ENCODE peak calls at places on chromosomes 2 and 18, in eight cellular contexts. R is AG04450, Y is uterus, F is tibial nerve, A is mammary epithelial cell, Q is astrocyte of the spinal cord, H is H9, K is endothelial cell of umbilical vein. M is an unnamed sample.

GRCh38 chr2:80461505-80462197 is 157.1 kb upstream of the LRRTM1 start:
- DNase-seq in R (no peak), Y (no peak), F (no peak), A (no peak), Q (no peak), H (peak; percentile 32), K (no peak), M (no peak)

GRCh38 chr2:186554850-186555785 is 34.7 kb upstream of the ITGAV start:
- DNase-seq in R (no peak), Y (no peak), F (no peak), A (peak; percentile 34), Q (no peak), H (no peak), K (peak; percentile 55), M (peak; percentile 37)

GRCh38 chr2:119517433-119517832 is 6.8 kb downstream of the SCTR start:
- DNase-seq in R (no peak), Y (no peak), F (no peak), A (peak; percentile 27), Q (peak; percentile 8), H (peak; percentile 75), K (peak; percentile 37), M (peak; percentile 40)

GRCh38 chr18:79850731-79851130 is 53.0 kb downstream of the KCNG2 start:
- DNase-seq in R (no peak), Y (no peak), F (no peak), A (no peak), Q (no peak), H (no peak), K (no peak), M (no peak)

GRCh38 chr2:191931332-191931731 is 84.4 kb upstream of the CAVIN2 start:
- DNase-seq in R (no peak), Y (no peak), F (no peak), A (no peak), Q (no peak), H (no peak), K (peak; percentile 15), M (no peak)

GRCh38 chr18:48934708-48935432 is 15.9 kb downstream of the SMAD7 start:
- DNase-seq in R (no peak), Y (no peak), F (no peak), A (no peak), Q (no peak), H (no peak), K (peak; percentile 49), M (peak; percentile 60)

GRCh38 chr2:111664451-111664850 is 219.5 kb downstream of the ANAPC1 start:
- DNase-seq in R (no peak), Y (no peak), F (no peak), A (no peak), Q (no peak), H (no peak), K (no peak), M (no peak)

GRCh38 chr2:221130431-221130830 is 441.7 kb downstream of the EPHA4 start:
- DNase-seq in R (no peak), Y (no peak), F (no peak), A (no peak), Q (no peak), H (no peak), K (no peak), M (no peak)

GRCh38 chr2:109507217-109507616 is 106.5 kb downstream of the SEPTIN10 start:
- DNase-seq in R (no peak), Y (no peak), F (no peak), A (no peak), Q (no peak), H (no peak), K (no peak), M (peak; percentile 38)

GRCh38 chr2:214019229-214019972 is 391.5 kb upstream of the VWC2L start:
- DNase-seq in R (peak; percentile 79), Y (no peak), F (no peak), A (peak; percentile 91), Q (peak; percentile 94), H (no peak), K (peak; percentile 94), M (peak; percentile 78)

GRCh38 chr2:172457606-172458005 is 30.2 kb downstream of the ITGA6 start:
- DNase-seq in R (peak; percentile 11), Y (no peak), F (no peak), A (no peak), Q (no peak), H (no peak), K (no peak), M (no peak)

GRCh38 chr2:6372317-6372903 is 493.3 kb downstream of the CMPK2 start:
- DNase-seq in R (peak; percentile 1), Y (no peak), F (no peak), A (no peak), Q (peak; percentile 85), H (no peak), K (no peak), M (peak; percentile 86)

GRCh38 chr18:25010623-25011374 is 341.2 kb downstream of the ZNF521 start:
- DNase-seq in R (no peak), Y (no peak), F (no peak), A (no peak), Q (no peak), H (no peak), K (no peak), M (no peak)

GRCh38 chr2:85668857-85669142 is 801 bp upstream of the SFTPB start:
- DNase-seq in R (no peak), Y (no peak), F (no peak), A (no peak), Q (no peak), H (no peak), K (no peak), M (no peak)

GRCh38 chr2:230472619-230473018 is 56.6 kb downstream of the SP100 start:
- DNase-seq in R (no peak), Y (no peak), F (no peak), A (peak; percentile 50), Q (peak; percentile 52), H (no peak), K (peak; percentile 4), M (peak; percentile 50)

GRCh38 chr18:68520406-68521075 is 194.4 kb downstream of the TMX3 start:
- DNase-seq in R (peak; percentile 33), Y (no peak), F (no peak), A (peak; percentile 67), Q (peak; percentile 75), H (no peak), K (no peak), M (peak; percentile 50)

GRCh38 chr18:6370410-6370809 is 44.3 kb downstream of the L3MBTL4 start:
- DNase-seq in R (no peak), Y (no peak), F (no peak), A (no peak), Q (no peak), H (no peak), K (no peak), M (no peak)

GRCh38 chr18:5049124-5049523 is 147.9 kb downstream of the AKAIN1 start:
- DNase-seq in R (no peak), Y (no peak), F (no peak), A (no peak), Q (no peak), H (no peak), K (no peak), M (no peak)

GRCh38 chr18:13712400-13713131 is 13.8 kb downstream of the FAM210A start:
- DNase-seq in R (no peak), Y (no peak), F (no peak), A (no peak), Q (no peak), H (no peak), K (peak; percentile 6), M (no peak)

GRCh38 chr2:122651780-122652179 is 896.3 kb downstream of the TSN start:
- DNase-seq in R (no peak), Y (no peak), F (no peak), A (no peak), Q (no peak), H (no peak), K (no peak), M (no peak)

GRCh38 chr2:70616168-70616694 is 62.6 kb upstream of the TGFA start:
- DNase-seq in R (no peak), Y (no peak), F (no peak), A (peak; percentile 99), Q (no peak), H (no peak), K (no peak), M (no peak)

GRCh38 chr2:74915743-74916142 is 42.7 kb upstream of the POLE4 start:
- DNase-seq in R (no peak), Y (no peak), F (no peak), A (peak; percentile 62), Q (peak; percentile 60), H (no peak), K (no peak), M (no peak)

GRCh38 chr18:73235491-73235890 is 367.7 kb upstream of the NETO1 start:
- DNase-seq in R (peak; percentile 86), Y (no peak), F (no peak), A (peak; percentile 96), Q (peak; percentile 96), H (no peak), K (no peak), M (peak; percentile 58)

GRCh38 chr2:203777030-203777429 is 70.6 kb downstream of the CD28 start:
- DNase-seq in R (no peak), Y (no peak), F (no peak), A (no peak), Q (no peak), H (no peak), K (no peak), M (no peak)

GRCh38 chr2:241257419-241258032 is 57.9 kb downstream of the HDLBP start:
- DNase-seq in R (no peak), Y (no peak), F (no peak), A (no peak), Q (no peak), H (no peak), K (no peak), M (peak; percentile 49)
- TF ChIP-seq CTCF in R (peak; percentile 32), Y (no peak), F (no peak), A (no peak), Q (no peak), H (no peak), K (no peak), M (peak; percentile 9)

GRCh38 chr2:16608661-16609643 is 56.7 kb downstream of the CYRIA start:
- DNase-seq in R (peak; percentile 37), Y (peak; percentile 86), F (peak; percentile 74), A (peak; percentile 61), Q (peak; percentile 82), H (peak; percentile 86), K (peak; percentile 86), M (peak; percentile 75)
- TF ChIP-seq CTCF in R (peak; percentile 99), Y (peak; percentile 88), F (peak; percentile 98), A (peak; percentile 97), Q (peak; percentile 100), H (peak; percentile 83), K (peak; percentile 80), M (peak; percentile 99)

GRCh38 chr2:3801506-3801905 is 98.1 kb downstream of the DCDC2C start:
- DNase-seq in R (no peak), Y (no peak), F (no peak), A (no peak), Q (no peak), H (no peak), K (no peak), M (no peak)

GRCh38 chr2:3807853-3808252 is 104.5 kb downstream of the DCDC2C start:
- DNase-seq in R (peak; percentile 43), Y (no peak), F (no peak), A (no peak), Q (peak; percentile 12), H (no peak), K (no peak), M (peak; percentile 42)

GRCh38 chr2:3806730-3807129 is 103.4 kb downstream of the DCDC2C start:
- DNase-seq in R (no peak), Y (no peak), F (no peak), A (no peak), Q (no peak), H (no peak), K (no peak), M (no peak)

GRCh38 chr2:3805120-3805519 is 101.7 kb downstream of the DCDC2C start:
- DNase-seq in R (no peak), Y (no peak), F (no peak), A (no peak), Q (no peak), H (peak; percentile 80), K (no peak), M (no peak)
- TF ChIP-seq CTCF in R (peak; percentile 38), Y (no peak), F (no peak), A (no peak), Q (peak; percentile 27), H (peak; percentile 83), K (no peak), M (peak; percentile 20)

GRCh38 chr18:54530285-54530684 is 60.8 kb upstream of the DYNAP start:
- DNase-seq in R (no peak), Y (no peak), F (no peak), A (no peak), Q (no peak), H (no peak), K (no peak), M (no peak)
- TF ChIP-seq CTCF in R (no peak), Y (no peak), F (no peak), A (no peak), Q (no peak), H (no peak), K (no peak), M (no peak)

M was measured in fibroblast of villous mesenchyme.